ENCODE peak calls at places on chromosomes 5 and 9, in four cellular contexts. L is HT-29; A is stimulated activated CD8-positive, alpha-beta memory T cell treated with anti-CD3 and anti-CD28 coated beads, Interleukin-4, amount 100 ng/mL, for 4 hours; Y is lung microvascular endothelial cell. U is an unnamed sample.

GRCh38 chr9:4393806-4394523 is 94.1 kb upstream of the GLIS3 start:
- DNase-seq in L (no peak), A (no peak), Y (no peak), U (no peak)

GRCh38 chr5:39169081-39169480 is 50.3 kb downstream of the FYB1 start:
- DNase-seq in L (no peak), A (no peak), Y (no peak), U (no peak)

GRCh38 chr5:79464278-79464677 is 49.7 kb downstream of the HOMER1 start:
- DNase-seq in L (no peak), A (no peak), Y (no peak), U (no peak)

GRCh38 chr5:178644826-178645545 is 18.1 kb upstream of the CLK4 start:
- DNase-seq in L (no peak), A (no peak), Y (peak), U (no peak)

GRCh38 chr9:38486837-38487236 is 62.6 kb upstream of the IGFBPL1 start:
- DNase-seq in L (no peak), A (no peak), Y (no peak), U (no peak)

GRCh38 chr5:134206627-134207160 is 19.2 kb downstream of the PPP2CA start:
- DNase-seq in L (no peak), A (no peak), Y (no peak), U (no peak)

GRCh38 chr9:129405831-129406220 is 215.1 kb downstream of the C9orf50 start:
- DNase-seq in L (no peak), A (no peak), Y (no peak), U (no peak)

GRCh38 chr5:128681764-128682664 is 144.0 kb upstream of the FBN2 start:
- DNase-seq in L (peak), A (no peak), Y (no peak), U (peak)

GRCh38 chr5:170266570-170267379 is 30.8 kb downstream of the LCP2 start:
- DNase-seq in L (no peak), A (no peak), Y (no peak), U (no peak)

GRCh38 chr9:17665450-17665849 is 86.6 kb downstream of the SH3GL2 start:
- DNase-seq in L (no peak), A (no peak), Y (no peak), U (no peak)

GRCh38 chr9:129408535-129409215 is 212.2 kb downstream of the C9orf50 start:
- DNase-seq in L (no peak), A (no peak), Y (no peak), U (peak)

GRCh38 chr5:152634596-152634995 is 229.5 kb upstream of the NMUR2 start:
- DNase-seq in L (no peak), A (no peak), Y (no peak), U (no peak)

GRCh38 chr9:8733096-8733954 is 933.7 kb upstream of the DMAC1 start:
- DNase-seq in L (no peak), A (no peak), Y (no peak), U (no peak)

U was measured in ureter.